ENCODE peak calls at places on chromosomes 4 and X, in four cellular contexts. A is tibial nerve, D is PC-3, P is foreskin fibroblast. N is an unnamed sample.

GRCh38 chrX:102042706-102043325 is 82.7 kb upstream of the TCEAL2 start:
- DNase-seq in D (peak), P (peak), A (no peak), N (peak)

GRCh38 chrX:13574600-13574999 is 5.2 kb downstream of the EGFL6 start:
- DNase-seq in A (no peak), P (no peak), D (no peak), N (no peak)

GRCh38 chr4:137997496-137997895 is 244.7 kb downstream of the SLC7A11 start:
- DNase-seq in P (no peak), D (no peak), A (no peak), N (no peak)

GRCh38 chr4:106287353-106287969 is 28.5 kb downstream of the TBCK start:
- DNase-seq in P (peak), A (no peak), D (peak), N (peak)

GRCh38 chrX:17597836-17598434 is 139.4 kb upstream of the SCML1 start:
- DNase-seq in D (no peak), A (peak), P (no peak), N (no peak)

GRCh38 chrX:152872522-152872921 is 25.3 kb upstream of the ZNF185 start:
- DNase-seq in A (no peak), D (no peak), P (no peak), N (no peak)

GRCh38 chr4:24800273-24800880 is 5.0 kb downstream of the SOD3 start:
- DNase-seq in A (no peak), P (no peak), D (no peak), N (no peak)

GRCh38 chr4:56630876-56631666 is 50.0 kb downstream of the HOPX start:
- DNase-seq in P (peak), D (no peak), A (no peak), N (peak)

GRCh38 chr4:180057891-180058643 is 2185.1 kb upstream of the TENM3 start:
- DNase-seq in D (no peak), P (no peak), A (no peak), N (peak)

GRCh38 chr4:29704059-29704458 is 1016.1 kb upstream of the PCDH7 start:
- DNase-seq in P (no peak), D (no peak), A (no peak), N (no peak)

GRCh38 chrX:22520128-22520828 is 247.6 kb downstream of the CBLL2 start:
- DNase-seq in D (peak), A (no peak), P (no peak), N (peak)

GRCh38 chrX:32170481-32170880 is 1040.9 kb downstream of the DMD start:
- DNase-seq in P (no peak), A (no peak), D (no peak), N (no peak)

GRCh38 chr4:156584100-156584499 is 387.5 kb downstream of the PDGFC start:
- DNase-seq in A (no peak), D (peak), P (no peak), N (no peak)

GRCh38 chr4:150367326-150367725 is 214.6 kb upstream of the MAB21L2 start:
- DNase-seq in A (no peak), D (no peak), P (no peak), N (no peak)

GRCh38 chrX:102723456-102723855 is 2.9 kb downstream of the GPRASP3 start:
- DNase-seq in D (peak), A (no peak), P (no peak), N (peak)

GRCh38 chrX:40176256-40176978 is 78.7 kb upstream of the BCOR start:
- DNase-seq in P (no peak), A (no peak), D (peak), N (peak)

GRCh38 chrX:36963852-36964251 is 44.3 kb upstream of the FAM47C start:
- DNase-seq in A (no peak), P (no peak), D (no peak), N (no peak)

N was measured in ELR.